ENCODE peak calls at places on chromosome 10, in nine cellular contexts. X, N, C, Y, H, R, M, Z and L are unnamed samples.

GRCh38 chr10:10418397-10418796 is 599.3 kb upstream of the CELF2 start:
- DNase-seq in X (no peak), N (no peak), C (no peak), Y (no peak), H (no peak), R (no peak), M (peak), Z (no peak), L (no peak)

GRCh38 chr10:30736685-30737232 is 107.2 kb upstream of the LYZL2 start:
- DNase-seq in X (peak), N (no peak), C (no peak), Y (peak), H (no peak), R (peak), M (peak), Z (peak), L (peak)

GRCh38 chr10:103969857-103970627 is 3.1 kb downstream of the SLK start:
- DNase-seq in X (no peak), N (no peak), C (no peak), Y (no peak), H (no peak), R (no peak), M (no peak), Z (no peak), L (no peak)

GRCh38 chr10:29160110-29160669 is 128.7 kb upstream of the LYZL1 start:
- DNase-seq in X (no peak), N (no peak), C (no peak), Y (peak), H (no peak), R (peak), M (no peak), Z (no peak), L (no peak)

GRCh38 chr10:55852850-55853249 is 508.2 kb downstream of the ZWINT start:
- DNase-seq in X (no peak), N (no peak), C (no peak), Y (no peak), H (no peak), R (no peak), M (no peak), Z (no peak), L (no peak)

GRCh38 chr10:44824607-44825006 is 86.5 kb upstream of the TMEM72 start:
- DNase-seq in X (no peak), N (no peak), C (no peak), Y (no peak), H (no peak), R (no peak), M (no peak), Z (no peak), L (no peak)

GRCh38 chr10:113569576-113569975 is 16.7 kb downstream of the HABP2 start:
- DNase-seq in X (no peak), N (no peak), C (no peak), Y (no peak), H (no peak), R (no peak), M (no peak), Z (no peak), L (no peak)

GRCh38 chr10:10629512-10629911 is 388.2 kb upstream of the CELF2 start:
- DNase-seq in X (no peak), N (no peak), C (no peak), Y (no peak), H (no peak), R (peak), M (no peak), Z (no peak), L (no peak)

GRCh38 chr10:28676297-28676967 is 889 bp upstream of the BAMBI start:
- DNase-seq in X (peak), N (no peak), C (no peak), Y (no peak), H (no peak), R (no peak), M (no peak), Z (no peak), L (peak)

GRCh38 chr10:23034790-23035189 is 60.6 kb upstream of the MSRB2 start:
- DNase-seq in X (no peak), N (no peak), C (no peak), Y (no peak), H (no peak), R (no peak), M (no peak), Z (no peak), L (no peak)

GRCh38 chr10:32987172-32987571 is 29.1 kb upstream of the ITGB1 start:
- DNase-seq in X (no peak), N (no peak), C (no peak), Y (no peak), H (no peak), R (no peak), M (no peak), Z (no peak), L (no peak)
- TF ChIP-seq CTCF in X (no peak), N (no peak), C (no peak), Y (no peak), H (no peak), R (no peak), M (no peak), Z (no peak), L (no peak)

GRCh38 chr10:131142446-131143380 is 168.8 kb downstream of the TCERG1L start:
- DNase-seq in X (no peak), N (no peak), C (peak), Y (no peak), H (no peak), R (no peak), M (no peak), Z (no peak), L (no peak)
- TF ChIP-seq CTCF in X (no peak), N (no peak), C (no peak), Y (no peak), H (no peak), R (no peak), M (no peak), Z (no peak), L (no peak)

GRCh38 chr10:12333382-12334185 is 15.8 kb upstream of the CAMK1D start:
- DNase-seq in X (peak), N (peak), C (peak), Y (peak), H (peak), R (peak), M (peak), Z (peak), L (peak)

GRCh38 chr10:12337407-12337806 is 11.9 kb upstream of the CAMK1D start:
- DNase-seq in X (no peak), N (no peak), C (no peak), Y (no peak), H (no peak), R (peak), M (no peak), Z (no peak), L (no peak)

GRCh38 chr10:12337973-12338372 is 11.4 kb upstream of the CAMK1D start:
- DNase-seq in X (no peak), N (no peak), C (no peak), Y (no peak), H (no peak), R (peak), M (no peak), Z (no peak), L (no peak)

GRCh38 chr10:12332572-12333381 is 16.6 kb upstream of the CAMK1D start:
- DNase-seq in X (no peak), N (no peak), C (no peak), Y (no peak), H (no peak), R (peak), M (no peak), Z (no peak), L (no peak)

DNA sequence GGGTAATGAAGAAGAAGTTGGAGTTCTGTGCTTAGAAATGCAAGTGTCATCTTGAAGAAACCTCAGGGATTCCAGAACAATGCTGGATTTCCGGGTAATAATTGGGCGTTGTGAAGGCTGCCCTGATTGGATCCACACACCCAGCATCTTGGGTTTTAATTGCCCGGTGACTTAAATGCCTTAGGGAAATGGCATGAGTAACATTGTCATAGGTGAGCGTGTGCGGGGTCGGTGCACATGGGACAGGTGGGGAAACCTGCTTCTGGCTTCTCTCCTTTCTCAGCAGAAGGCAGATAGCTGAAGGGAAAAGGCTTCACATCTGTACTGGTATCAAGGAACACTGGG is 15.2 kb upstream of the CAMK1D start:
- DNase-seq in X (no peak), N (no peak), C (no peak), Y (peak), H (no peak), R (no peak), M (no peak), Z (no peak), L (no peak)
- TF ChIP-seq CTCF in X (no peak), N (no peak), C (no peak), Y (no peak), H (no peak), R (no peak), M (no peak), Z (no peak), L (no peak)

DNA sequence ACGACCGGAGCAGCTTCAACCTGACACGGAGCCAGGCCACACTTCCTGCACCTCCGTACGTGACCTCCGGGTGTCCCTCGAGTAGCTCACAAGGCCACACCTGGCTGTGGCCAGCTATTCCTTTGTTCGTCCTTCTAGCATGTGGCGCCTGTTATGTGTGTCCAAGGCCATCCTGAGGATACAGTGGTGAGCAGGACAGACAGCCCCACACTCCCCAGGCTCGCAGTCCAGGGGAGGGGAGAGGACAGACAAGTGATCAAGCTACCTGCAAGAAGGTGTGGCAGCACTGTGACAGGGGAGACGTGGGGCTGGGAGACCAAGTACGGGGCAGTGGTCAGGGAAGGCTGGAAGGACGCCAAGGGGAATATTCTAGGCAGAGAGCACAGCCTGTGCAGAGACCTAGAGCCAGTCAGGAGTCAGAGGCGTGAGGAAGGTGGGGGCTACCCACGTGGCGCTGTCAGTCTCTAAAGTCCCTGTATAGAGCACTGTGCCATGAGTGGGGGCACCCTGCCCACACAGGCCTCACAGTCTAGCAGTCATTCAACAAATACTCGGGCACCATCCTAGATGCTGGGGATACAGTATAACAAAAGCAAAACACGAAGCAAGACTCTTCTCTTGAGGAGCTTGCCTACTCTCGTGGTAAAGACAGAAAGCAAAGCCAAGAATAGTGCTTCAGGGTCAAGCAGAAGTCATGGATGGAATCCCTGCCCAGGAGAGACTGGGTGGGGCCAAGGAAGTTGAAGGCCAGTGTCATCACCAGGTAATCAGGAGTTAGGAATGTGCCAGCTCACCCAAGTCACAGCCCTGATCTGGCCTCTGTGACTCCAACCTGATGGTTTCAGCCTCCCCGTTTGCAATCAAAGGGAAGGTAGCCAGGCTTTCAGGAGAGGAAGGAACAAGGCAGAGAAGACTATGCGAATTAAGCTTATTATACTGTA is 58.6 kb downstream of the PROSER2 start:
- DNase-seq in X (peak), N (no peak), C (no peak), Y (peak), H (no peak), R (peak), M (no peak), Z (peak), L (no peak)
- TF ChIP-seq CTCF in X (no peak), N (no peak), C (no peak), Y (peak), H (no peak), R (no peak), M (no peak), Z (no peak), L (no peak)

GRCh38 chr10:32143302-32143847 is 87.2 kb upstream of the KIF5B start:
- DNase-seq in X (no peak), N (no peak), C (no peak), Y (no peak), H (no peak), R (no peak), M (no peak), Z (no peak), L (no peak)

GRCh38 chr10:32142646-32143045 is 86.4 kb upstream of the KIF5B start:
- DNase-seq in X (no peak), N (no peak), C (no peak), Y (no peak), H (no peak), R (peak), M (no peak), Z (no peak), L (no peak)

GRCh38 chr10:32141018-32141807 is 85.0 kb upstream of the KIF5B start:
- DNase-seq in X (peak), N (peak), C (no peak), Y (peak), H (no peak), R (no peak), M (no peak), Z (no peak), L (no peak)

GRCh38 chr10:32140403-32140802 is 84.2 kb upstream of the KIF5B start:
- DNase-seq in X (no peak), N (no peak), C (no peak), Y (no peak), H (no peak), R (no peak), M (no peak), Z (no peak), L (no peak)

DNA sequence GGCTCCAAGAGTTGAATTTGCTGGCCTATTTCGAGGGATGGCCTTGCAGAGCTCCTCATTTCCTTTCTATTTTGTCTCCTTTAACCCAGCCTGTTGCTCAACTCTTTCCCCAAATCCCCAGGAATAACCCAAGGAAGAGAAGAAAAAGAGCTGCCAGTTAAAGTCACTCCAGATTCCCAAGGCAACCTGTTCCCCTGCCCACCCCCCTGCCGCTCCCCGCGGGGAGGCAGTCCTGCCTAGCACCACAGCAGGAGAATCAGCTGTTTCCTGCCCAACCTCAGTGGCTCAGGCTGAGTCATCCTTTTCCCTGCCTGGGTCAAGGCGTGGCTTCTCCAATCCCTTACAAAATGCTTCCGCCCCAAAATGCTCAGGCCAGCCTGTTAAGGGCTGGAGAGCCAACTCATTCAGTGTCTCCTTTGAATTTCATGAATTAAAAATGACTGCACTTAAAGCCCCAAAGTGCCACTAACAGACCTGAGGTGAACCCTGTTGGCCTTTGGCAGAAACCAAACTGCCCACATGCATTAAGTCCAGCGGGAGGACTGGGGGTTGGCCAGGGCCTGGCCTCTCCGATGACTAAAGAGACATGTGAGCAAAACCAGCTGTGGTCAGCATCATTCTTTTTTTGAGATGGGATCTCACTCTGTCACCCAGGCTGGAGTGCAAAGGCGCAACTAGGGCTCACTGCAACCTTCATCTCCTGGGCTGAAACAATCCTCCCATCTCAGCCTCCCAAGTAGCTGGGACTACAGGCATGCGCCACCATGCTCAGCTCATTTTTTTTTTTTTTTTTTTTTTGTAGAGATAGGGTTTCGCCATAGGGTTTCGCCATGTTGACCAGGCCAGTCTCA is 83.2 kb upstream of the KIF5B start:
- DNase-seq in X (peak), N (peak), C (peak), Y (peak), H (peak), R (peak), M (no peak), Z (peak), L (peak)
- TF ChIP-seq CTCF in X (no peak), N (no peak), C (peak), Y (no peak), H (no peak), R (no peak), M (no peak), Z (no peak), L (no peak)